ENCODE peak calls at places on chromosomes 4 and X, in nine cellular contexts. T, A, W, I, D, J, Y, P and C are unnamed samples.

GRCh38 chrX:139739138-139739537 is 31.2 kb upstream of the MCF2 start:
- DNase-seq in A (no peak), T (no peak), D (no peak), W (no peak), Y (no peak), P (no peak), I (no peak), J (no peak), C (no peak)

GRCh38 chr4:156575430-156576073 is 396.0 kb downstream of the PDGFC start:
- DNase-seq in T (no peak), D (no peak), A (no peak), Y (no peak), P (no peak), I (no peak), J (no peak), W (peak), C (no peak)

GRCh38 chrX:7596822-7597221 is 246.1 kb upstream of the VCX start:
- DNase-seq in Y (no peak), A (no peak), W (no peak), P (no peak), T (no peak), J (no peak), D (no peak), I (no peak), C (no peak)

GRCh38 chr4:32847466-32847865 is 2127.3 kb downstream of the PCDH7 start:
- DNase-seq in I (no peak), J (peak), Y (no peak), W (no peak), A (no peak), P (no peak), T (no peak), D (no peak), C (no peak)

GRCh38 chrX:14802943-14803710 is 69.7 kb downstream of the FANCB start:
- DNase-seq in J (no peak), I (no peak), W (no peak), D (no peak), A (no peak), T (no peak), P (no peak), Y (no peak), C (no peak)

GRCh38 chr4:153122855-153123254 is 81.4 kb upstream of the TRIM2 start:
- DNase-seq in Y (no peak), T (peak), P (no peak), J (no peak), A (no peak), I (no peak), D (no peak), W (no peak), C (no peak)

GRCh38 chr4:72376901-72377300 is 192.1 kb downstream of the ADAMTS3 start:
- DNase-seq in T (no peak), I (no peak), Y (no peak), A (no peak), J (no peak), W (no peak), P (no peak), D (no peak), C (no peak)

GRCh38 chr4:110085131-110085530 is 113.3 kb downstream of the ELOVL6 start:
- DNase-seq in W (no peak), P (no peak), D (no peak), Y (no peak), T (no peak), I (no peak), A (no peak), J (peak), C (no peak)

GRCh38 chrX:13764284-13764683 is 29.7 kb downstream of the OFD1 start:
- DNase-seq in D (no peak), W (no peak), I (no peak), T (no peak), P (no peak), J (no peak), Y (no peak), A (no peak), C (no peak)

GRCh38 chr4:38133711-38134480 is 173.7 kb downstream of the PTTG2 start:
- DNase-seq in J (no peak), I (no peak), D (no peak), W (no peak), A (no peak), Y (no peak), T (no peak), P (no peak), C (no peak)

GRCh38 chr4:4860803-4861591 is 1.5 kb downstream of the MSX1 start:
- DNase-seq in A (no peak), I (no peak), T (peak), P (peak), W (no peak), D (no peak), J (no peak), Y (peak), C (no peak)

GRCh38 chrX:141278306-141278705 is 36.0 kb upstream of the SPANXC start:
- DNase-seq in Y (no peak), D (no peak), I (no peak), T (peak), A (no peak), P (no peak), W (no peak), J (peak), C (no peak)

GRCh38 chrX:74535211-74535621 is 79.2 kb downstream of the RLIM start:
- DNase-seq in A (no peak), T (peak), I (no peak), W (no peak), P (no peak), D (no peak), J (peak), Y (no peak), C (no peak)

GRCh38 chrX:25206761-25207160 is 191.0 kb upstream of the ARX start:
- DNase-seq in J (no peak), T (no peak), I (no peak), D (no peak), W (no peak), A (no peak), P (no peak), Y (no peak), C (no peak)

GRCh38 chr4:151021637-151022334 is 6.7 kb upstream of the LRBA start:
- DNase-seq in I (no peak), P (no peak), D (no peak), T (no peak), A (no peak), J (no peak), Y (no peak), W (no peak), C (no peak)

GRCh38 chr4:42653606-42654560 is 3.0 kb downstream of the ATP8A1 start:
- DNase-seq in P (no peak), J (no peak), D (no peak), A (no peak), I (no peak), Y (no peak), T (no peak), W (no peak), C (no peak)
- H3K27ac ChIP-seq in P (peak), J (no peak), D (peak), A (no peak), I (no peak), Y (peak), T (no peak), W (peak), C (peak)

DNA sequence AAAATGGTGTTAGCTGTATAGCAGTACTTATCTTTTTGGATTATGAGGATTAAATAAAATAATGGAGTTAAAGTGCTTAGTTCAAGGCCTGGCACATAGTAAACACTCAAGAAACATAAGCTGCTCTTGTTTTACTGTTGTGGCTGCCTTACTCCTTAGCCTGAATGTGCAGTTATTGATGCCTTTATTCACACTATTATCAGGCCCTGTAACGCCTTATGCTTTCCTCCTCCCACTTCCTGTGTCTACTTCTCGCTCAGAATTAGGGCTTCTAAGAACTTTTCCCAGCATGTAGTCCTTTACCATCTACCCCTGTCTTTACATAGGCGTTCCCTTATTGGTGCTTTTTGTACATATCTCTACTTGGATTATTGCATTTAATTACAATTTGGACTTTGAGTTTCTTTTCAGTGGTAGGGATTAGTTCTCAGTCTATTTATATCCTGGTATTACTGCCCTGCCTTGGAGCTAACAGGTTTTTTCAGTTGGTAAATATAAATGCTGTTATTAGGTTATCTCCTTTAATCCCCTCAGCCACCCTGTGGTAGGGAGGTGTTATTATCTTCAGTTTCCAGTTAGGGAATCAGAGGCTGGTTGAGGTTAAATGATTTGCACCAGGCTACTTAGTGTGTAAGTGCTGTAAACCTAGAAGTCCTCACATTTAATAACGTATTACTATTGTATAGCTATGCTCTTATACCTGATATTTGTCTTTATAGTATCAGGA is 83.9 kb downstream of the RBPJ start:
- DNase-seq in D (no peak), T (no peak), Y (no peak), P (no peak), W (no peak), J (no peak), A (no peak), I (no peak), C (no peak)
- TF ChIP-seq CTCF in D (no peak), T (peak), Y (no peak), P (peak), W (no peak), J (no peak), A (no peak), I (no peak), C (no peak)

DNA sequence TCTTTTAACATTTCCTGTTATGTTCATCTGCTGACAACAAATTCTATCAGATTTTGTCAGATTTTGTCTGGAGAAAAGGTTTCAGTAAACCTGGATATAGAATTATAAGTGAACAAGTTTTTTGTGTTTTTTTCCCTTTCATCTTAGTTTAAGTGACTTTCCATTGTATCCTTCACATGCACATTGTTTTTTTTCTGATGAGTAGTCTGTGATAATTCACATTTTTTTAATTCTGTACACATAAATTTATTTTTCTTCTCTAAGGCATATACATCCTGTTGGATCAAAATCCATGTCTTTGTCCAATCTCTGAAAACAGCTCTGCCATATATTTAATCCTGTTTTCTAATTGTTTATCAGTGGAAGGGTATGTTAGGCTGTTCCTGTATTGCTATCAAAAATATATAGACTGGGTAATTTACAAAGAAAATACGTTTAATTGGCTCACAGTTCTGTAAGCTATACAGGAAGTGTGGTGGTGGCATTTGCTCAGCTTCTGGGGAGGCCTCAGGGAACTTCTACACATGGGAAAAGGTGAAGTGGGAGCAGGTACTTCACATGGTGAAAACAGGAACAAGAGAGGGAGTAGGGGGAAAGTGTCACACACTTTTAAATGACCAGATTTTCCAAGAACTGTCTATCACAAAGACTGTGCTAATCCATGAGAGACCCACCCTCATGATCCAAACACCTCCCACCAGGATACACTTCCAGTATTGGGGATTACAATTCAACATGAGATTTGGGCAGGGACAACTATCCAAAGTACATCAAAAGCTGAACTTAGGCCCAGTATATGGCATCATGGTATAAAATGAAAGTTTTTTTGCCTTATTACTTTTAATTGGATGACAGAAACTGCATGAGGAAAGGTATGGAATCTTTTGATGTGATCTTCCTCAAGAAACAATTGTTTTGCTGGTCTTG is 45.6 kb upstream of the GRID2 start:
- DNase-seq in W (no peak), T (no peak), I (no peak), Y (no peak), D (no peak), J (no peak), A (no peak), P (no peak), C (no peak)
- H3K27ac ChIP-seq in W (no peak), T (no peak), I (no peak), Y (no peak), D (no peak), J (no peak), A (no peak), P (no peak), C (no peak)

GRCh38 chr4:7703669-7704068 is 236.0 kb downstream of the AFAP1 start:
- DNase-seq in Y (no peak), P (no peak), J (no peak), W (no peak), D (no peak), T (no peak), A (no peak), I (no peak), C (no peak)
- TF ChIP-seq CTCF in Y (no peak), P (no peak), J (no peak), W (no peak), D (no peak), T (no peak), A (no peak), I (no peak), C (no peak)

GRCh38 chr4:97457253-97457652 is 686.0 kb downstream of the STPG2 start:
- DNase-seq in J (no peak), T (no peak), A (no peak), Y (no peak), W (no peak), P (no peak), I (no peak), D (no peak), C (no peak)

DNA sequence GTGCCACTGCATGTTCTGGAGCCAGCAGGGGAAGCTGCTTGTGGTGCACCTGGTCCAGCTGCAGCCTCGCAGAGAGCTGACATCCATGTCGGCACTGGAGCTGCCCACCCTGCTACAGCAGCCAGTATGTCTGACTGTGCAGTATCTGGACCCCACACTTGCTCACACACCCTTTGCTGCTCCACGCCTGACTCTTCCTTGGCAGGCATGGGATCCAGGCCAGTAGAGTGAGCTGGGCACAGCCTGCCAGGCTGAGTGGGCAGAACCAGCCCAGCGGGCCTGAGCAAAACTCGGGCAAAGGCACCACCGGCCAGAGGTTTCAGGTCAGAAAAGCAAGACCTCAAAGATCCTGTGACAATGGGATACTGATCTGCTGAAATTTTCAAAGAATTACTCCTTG is 690.1 kb downstream of the STPG2 start:
- DNase-seq in I (no peak), W (no peak), J (no peak), A (no peak), D (no peak), P (no peak), Y (no peak), T (no peak), C (no peak)
- H3K27ac ChIP-seq in I (no peak), W (no peak), J (no peak), A (no peak), D (no peak), P (no peak), Y (no peak), T (no peak), C (no peak)

GRCh38 chrX:135695471-135695870 is 18.0 kb upstream of the CT45A1 start:
- DNase-seq in I (no peak), T (no peak), D (no peak), Y (no peak), P (no peak), J (no peak), W (no peak), A (no peak), C (no peak)
- TF ChIP-seq CTCF in I (no peak), T (no peak), D (no peak), Y (no peak), P (no peak), J (no peak), W (no peak), A (no peak), C (no peak)

GRCh38 chr4:86233090-86233489 is 126.8 kb downstream of the MAPK10 start:
- DNase-seq in A (no peak), J (no peak), I (no peak), W (no peak), T (no peak), P (no peak), D (no peak), Y (no peak), C (no peak)
- H3K27ac ChIP-seq in A (no peak), J (no peak), I (no peak), W (no peak), T (peak), P (no peak), D (no peak), Y (no peak), C (no peak)